ENCODE peak calls at places on chromosomes 11 and 22, in ten cellular contexts. One of them, this sample, is unnamed.

GRCh38 chr11:32893947-32894827 is 1.6 kb downstream of the QSER1 start:
- DNase-seq in esophagus muscularis mucosa: no peak
- DNase-seq in GM23248: peak; percentile 89
- DNase-seq in mucosa of descending colon: no peak
- DNase-seq in endothelial cell: peak; percentile 22
- DNase-seq in cardiac fibroblast: peak; percentile 84
- DNase-seq in T-cell: peak; percentile 9
- DNase-seq in anterior cingulate cortex: no peak
- DNase-seq in GM19239: peak; percentile 23
- DNase-seq in ureter: peak; percentile 45
- DNase-seq in this sample: peak; percentile 73

GRCh38 chr11:47950396-47950795 is 30.0 kb upstream of the PTPRJ start:
- DNase-seq in esophagus muscularis mucosa: no peak
- DNase-seq in GM23248: no peak
- DNase-seq in mucosa of descending colon: no peak
- DNase-seq in endothelial cell: no peak
- DNase-seq in cardiac fibroblast: peak; percentile 83
- DNase-seq in T-cell: peak; percentile 49
- DNase-seq in anterior cingulate cortex: no peak
- DNase-seq in GM19239: no peak
- DNase-seq in ureter: no peak
- DNase-seq in this sample: no peak

GRCh38 chr11:41497974-41498373 is 38.5 kb upstream of the LRRC4C start:
- DNase-seq in esophagus muscularis mucosa: no peak
- DNase-seq in GM23248: no peak
- DNase-seq in mucosa of descending colon: no peak
- DNase-seq in endothelial cell: peak; percentile 3
- DNase-seq in cardiac fibroblast: peak; percentile 13
- DNase-seq in T-cell: no peak
- DNase-seq in anterior cingulate cortex: no peak
- DNase-seq in GM19239: no peak
- DNase-seq in ureter: no peak
- DNase-seq in this sample: no peak

GRCh38 chr11:28245131-28245530 is 136.9 kb downstream of the METTL15 start:
- DNase-seq in esophagus muscularis mucosa: no peak
- DNase-seq in GM23248: peak; percentile 23
- DNase-seq in mucosa of descending colon: no peak
- DNase-seq in endothelial cell: no peak
- DNase-seq in cardiac fibroblast: no peak
- DNase-seq in T-cell: no peak
- DNase-seq in anterior cingulate cortex: no peak
- DNase-seq in GM19239: no peak
- DNase-seq in ureter: no peak
- DNase-seq in this sample: no peak

GRCh38 chr11:86678823-86679222 is 6.4 kb upstream of the ME3 start:
- DNase-seq in esophagus muscularis mucosa: no peak
- DNase-seq in GM23248: no peak
- DNase-seq in mucosa of descending colon: no peak
- DNase-seq in endothelial cell: no peak
- DNase-seq in cardiac fibroblast: no peak
- DNase-seq in T-cell: no peak
- DNase-seq in anterior cingulate cortex: no peak
- DNase-seq in GM19239: no peak
- DNase-seq in ureter: no peak
- DNase-seq in this sample: no peak

GRCh38 chr11:69351460-69351859 is 57.5 kb downstream of the MYEOV start:
- DNase-seq in esophagus muscularis mucosa: no peak
- DNase-seq in GM23248: peak; percentile 79
- DNase-seq in mucosa of descending colon: no peak
- DNase-seq in endothelial cell: no peak
- DNase-seq in cardiac fibroblast: peak; percentile 70
- DNase-seq in T-cell: no peak
- DNase-seq in anterior cingulate cortex: no peak
- DNase-seq in GM19239: no peak
- DNase-seq in ureter: no peak
- DNase-seq in this sample: peak; percentile 7

GRCh38 chr11:65571940-65572339 is 398 bp upstream of the FAM89B start:
- DNase-seq in esophagus muscularis mucosa: no peak
- DNase-seq in GM23248: peak; percentile 61
- DNase-seq in mucosa of descending colon: no peak
- DNase-seq in endothelial cell: no peak
- DNase-seq in cardiac fibroblast: peak; percentile 56
- DNase-seq in T-cell: no peak
- DNase-seq in anterior cingulate cortex: no peak
- DNase-seq in GM19239: no peak
- DNase-seq in ureter: no peak
- DNase-seq in this sample: no peak

GRCh38 chr22:38338772-38339379 is 21.6 kb upstream of the CSNK1E start:
- DNase-seq in esophagus muscularis mucosa: no peak
- DNase-seq in GM23248: no peak
- DNase-seq in mucosa of descending colon: peak; percentile 4
- DNase-seq in endothelial cell: no peak
- DNase-seq in cardiac fibroblast: no peak
- DNase-seq in T-cell: no peak
- DNase-seq in anterior cingulate cortex: no peak
- DNase-seq in GM19239: no peak
- DNase-seq in ureter: no peak
- DNase-seq in this sample: no peak

GRCh38 chr11:97259434-97259833 is 869.6 kb downstream of the JRKL start:
- DNase-seq in esophagus muscularis mucosa: no peak
- DNase-seq in GM23248: no peak
- DNase-seq in mucosa of descending colon: no peak
- DNase-seq in endothelial cell: no peak
- DNase-seq in cardiac fibroblast: no peak
- DNase-seq in T-cell: no peak
- DNase-seq in anterior cingulate cortex: no peak
- DNase-seq in GM19239: no peak
- DNase-seq in ureter: no peak
- DNase-seq in this sample: no peak

GRCh38 chr11:8747173-8747572 is 64.6 kb downstream of the RPL27A start:
- DNase-seq in esophagus muscularis mucosa: no peak
- DNase-seq in GM23248: no peak
- DNase-seq in mucosa of descending colon: no peak
- DNase-seq in endothelial cell: no peak
- DNase-seq in cardiac fibroblast: no peak
- DNase-seq in T-cell: no peak
- DNase-seq in anterior cingulate cortex: no peak
- DNase-seq in GM19239: no peak
- DNase-seq in ureter: no peak
- DNase-seq in this sample: no peak

GRCh38 chr22:39820266-39820665 is 73.3 kb downstream of the ENTHD1 start:
- DNase-seq in esophagus muscularis mucosa: no peak
- DNase-seq in GM23248: peak; percentile 84
- DNase-seq in mucosa of descending colon: no peak
- DNase-seq in endothelial cell: no peak
- DNase-seq in cardiac fibroblast: peak; percentile 50
- DNase-seq in T-cell: no peak
- DNase-seq in anterior cingulate cortex: no peak
- DNase-seq in GM19239: no peak
- DNase-seq in ureter: no peak
- DNase-seq in this sample: peak; percentile 11

GRCh38 chr11:129143335-129143734 is 48.8 kb downstream of the ARHGAP32 start:
- DNase-seq in esophagus muscularis mucosa: no peak
- DNase-seq in GM23248: peak; percentile 99
- DNase-seq in mucosa of descending colon: peak; percentile 56
- DNase-seq in endothelial cell: no peak
- DNase-seq in cardiac fibroblast: peak; percentile 95
- DNase-seq in T-cell: no peak
- DNase-seq in anterior cingulate cortex: peak; percentile 17
- DNase-seq in GM19239: no peak
- DNase-seq in ureter: peak; percentile 75
- DNase-seq in this sample: peak; percentile 93

GRCh38 chr11:22734628-22735345 is 68.4 kb downstream of the GAS2 start:
- DNase-seq in esophagus muscularis mucosa: no peak
- DNase-seq in GM23248: peak; percentile 8
- DNase-seq in mucosa of descending colon: no peak
- DNase-seq in endothelial cell: no peak
- DNase-seq in cardiac fibroblast: no peak
- DNase-seq in T-cell: no peak
- DNase-seq in anterior cingulate cortex: no peak
- DNase-seq in GM19239: no peak
- DNase-seq in ureter: no peak
- DNase-seq in this sample: no peak

GRCh38 chr11:26599876-26600434 is 27.9 kb upstream of the MUC15 start:
- DNase-seq in esophagus muscularis mucosa: no peak
- DNase-seq in GM23248: no peak
- DNase-seq in mucosa of descending colon: no peak
- DNase-seq in endothelial cell: no peak
- DNase-seq in cardiac fibroblast: no peak
- DNase-seq in T-cell: no peak
- DNase-seq in anterior cingulate cortex: no peak
- DNase-seq in GM19239: no peak
- DNase-seq in ureter: no peak
- DNase-seq in this sample: no peak

GRCh38 chr11:57205046-57205671 is 23.4 kb downstream of the LRRC55 start:
- DNase-seq in esophagus muscularis mucosa: no peak
- DNase-seq in GM23248: peak; percentile 94
- DNase-seq in mucosa of descending colon: no peak
- DNase-seq in endothelial cell: no peak
- DNase-seq in cardiac fibroblast: peak; percentile 65
- DNase-seq in T-cell: no peak
- DNase-seq in anterior cingulate cortex: no peak
- DNase-seq in GM19239: no peak
- DNase-seq in ureter: no peak
- DNase-seq in this sample: no peak

GRCh38 chr11:128448487-128448886 is 138.9 kb downstream of the ETS1 start:
- DNase-seq in esophagus muscularis mucosa: no peak
- DNase-seq in GM23248: peak; percentile 64
- DNase-seq in mucosa of descending colon: peak; percentile 81
- DNase-seq in endothelial cell: no peak
- DNase-seq in cardiac fibroblast: no peak
- DNase-seq in T-cell: no peak
- DNase-seq in anterior cingulate cortex: no peak
- DNase-seq in GM19239: no peak
- DNase-seq in ureter: peak; percentile 61
- DNase-seq in this sample: peak; percentile 91

GRCh38 chr22:31748490-31748889 is 1.4 kb downstream of the PRR14L start:
- DNase-seq in esophagus muscularis mucosa: no peak
- DNase-seq in GM23248: peak; percentile 38
- DNase-seq in mucosa of descending colon: no peak
- DNase-seq in endothelial cell: peak; percentile 26
- DNase-seq in cardiac fibroblast: peak; percentile 13
- DNase-seq in T-cell: no peak
- DNase-seq in anterior cingulate cortex: no peak
- DNase-seq in GM19239: no peak
- DNase-seq in ureter: no peak
- DNase-seq in this sample: no peak

GRCh38 chr11:1746516-1746931 is 3.9 kb downstream of the IFITM10 start:
- DNase-seq in esophagus muscularis mucosa: no peak
- DNase-seq in GM23248: no peak
- DNase-seq in mucosa of descending colon: peak; percentile 32
- DNase-seq in endothelial cell: no peak
- DNase-seq in cardiac fibroblast: no peak
- DNase-seq in T-cell: no peak
- DNase-seq in anterior cingulate cortex: no peak
- DNase-seq in GM19239: no peak
- DNase-seq in ureter: peak; percentile 55
- DNase-seq in this sample: no peak

GRCh38 chr22:19815093-19815822 is 39.4 kb downstream of the GNB1L start:
- DNase-seq in esophagus muscularis mucosa: no peak
- DNase-seq in GM23248: peak; percentile 21
- DNase-seq in mucosa of descending colon: no peak
- DNase-seq in endothelial cell: no peak
- DNase-seq in cardiac fibroblast: no peak
- DNase-seq in T-cell: no peak
- DNase-seq in anterior cingulate cortex: no peak
- DNase-seq in GM19239: no peak
- DNase-seq in ureter: peak; percentile 43
- DNase-seq in this sample: no peak

GRCh38 chr22:49853981-49854791 is 542 bp downstream of the ZBED4 start:
- DNase-seq in esophagus muscularis mucosa: no peak
- DNase-seq in GM23248: peak; percentile 61
- DNase-seq in mucosa of descending colon: peak; percentile 69
- DNase-seq in endothelial cell: peak; percentile 35
- DNase-seq in cardiac fibroblast: peak; percentile 31
- DNase-seq in T-cell: no peak
- DNase-seq in anterior cingulate cortex: peak; percentile 10
- DNase-seq in GM19239: no peak
- DNase-seq in ureter: no peak
- DNase-seq in this sample: peak; percentile 19

GRCh38 chr11:66315921-66316811 is 678 bp downstream of the CD248 start:
- DNase-seq in esophagus muscularis mucosa: no peak
- DNase-seq in GM23248: peak; percentile 63
- DNase-seq in mucosa of descending colon: no peak
- DNase-seq in endothelial cell: no peak
- DNase-seq in cardiac fibroblast: no peak
- DNase-seq in T-cell: no peak
- DNase-seq in anterior cingulate cortex: no peak
- DNase-seq in GM19239: no peak
- DNase-seq in ureter: no peak
- DNase-seq in this sample: no peak

GRCh38 chr22:38973289-38974169 is 8.6 kb upstream of the APOBEC3B start:
- DNase-seq in esophagus muscularis mucosa: peak; percentile 82
- DNase-seq in GM23248: peak; percentile 51
- DNase-seq in mucosa of descending colon: no peak
- DNase-seq in endothelial cell: peak; percentile 67
- DNase-seq in cardiac fibroblast: peak; percentile 49
- DNase-seq in T-cell: peak; percentile 48
- DNase-seq in anterior cingulate cortex: no peak
- DNase-seq in GM19239: peak; percentile 72
- DNase-seq in ureter: no peak
- DNase-seq in this sample: no peak

GRCh38 chr11:35488117-35488516 is 37.3 kb downstream of the PAMR1 start:
- DNase-seq in esophagus muscularis mucosa: no peak
- DNase-seq in GM23248: peak; percentile 44
- DNase-seq in mucosa of descending colon: no peak
- DNase-seq in endothelial cell: no peak
- DNase-seq in cardiac fibroblast: peak; percentile 54
- DNase-seq in T-cell: no peak
- DNase-seq in anterior cingulate cortex: no peak
- DNase-seq in GM19239: no peak
- DNase-seq in ureter: no peak
- DNase-seq in this sample: no peak

GRCh38 chr11:32571039-32571438 is 12.6 kb upstream of the EIF3M start:
- DNase-seq in esophagus muscularis mucosa: no peak
- DNase-seq in GM23248: no peak
- DNase-seq in mucosa of descending colon: no peak
- DNase-seq in endothelial cell: no peak
- DNase-seq in cardiac fibroblast: no peak
- DNase-seq in T-cell: no peak
- DNase-seq in anterior cingulate cortex: no peak
- DNase-seq in GM19239: no peak
- DNase-seq in ureter: no peak
- DNase-seq in this sample: no peak

GRCh38 chr11:94885133-94885532 is 88.2 kb downstream of the CWC15 start:
- DNase-seq in esophagus muscularis mucosa: no peak
- DNase-seq in GM23248: no peak
- DNase-seq in mucosa of descending colon: no peak
- DNase-seq in endothelial cell: no peak
- DNase-seq in cardiac fibroblast: no peak
- DNase-seq in T-cell: no peak
- DNase-seq in anterior cingulate cortex: no peak
- DNase-seq in GM19239: no peak
- DNase-seq in ureter: no peak
- DNase-seq in this sample: no peak

GRCh38 chr11:119433369-119433749 is 10.4 kb upstream of the THY1 start:
- DNase-seq in esophagus muscularis mucosa: no peak
- DNase-seq in GM23248: peak; percentile 89
- DNase-seq in mucosa of descending colon: no peak
- DNase-seq in endothelial cell: no peak
- DNase-seq in cardiac fibroblast: peak; percentile 36
- DNase-seq in T-cell: no peak
- DNase-seq in anterior cingulate cortex: no peak
- DNase-seq in GM19239: no peak
- DNase-seq in ureter: no peak
- DNase-seq in this sample: no peak

GRCh38 chr11:128709402-128709801 is 15.5 kb downstream of the FLI1 start:
- DNase-seq in esophagus muscularis mucosa: no peak
- DNase-seq in GM23248: peak; percentile 82
- DNase-seq in mucosa of descending colon: no peak
- DNase-seq in endothelial cell: peak; percentile 62
- DNase-seq in cardiac fibroblast: peak; percentile 99
- DNase-seq in T-cell: no peak
- DNase-seq in anterior cingulate cortex: no peak
- DNase-seq in GM19239: no peak
- DNase-seq in ureter: no peak
- DNase-seq in this sample: no peak

GRCh38 chr11:121841487-121842167 is 274.4 kb downstream of the BLID start:
- DNase-seq in esophagus muscularis mucosa: no peak
- DNase-seq in GM23248: peak; percentile 69
- DNase-seq in mucosa of descending colon: no peak
- DNase-seq in endothelial cell: no peak
- DNase-seq in cardiac fibroblast: peak; percentile 86
- DNase-seq in T-cell: no peak
- DNase-seq in anterior cingulate cortex: no peak
- DNase-seq in GM19239: no peak
- DNase-seq in ureter: no peak
- DNase-seq in this sample: no peak